ENCODE peak calls at places on chromosome 2, in seven cellular contexts. O is astrocyte of the spinal cord, U is MM.1S, E is tibial nerve, S is mesendoderm, V is heart right ventricle, I is ovary. W is an unnamed sample.

GRCh38 chr2:239308696-239309397 is 92.0 kb downstream of the HDAC4 start:
- DNase-seq in E (no peak), U (no peak), O (peak), S (no peak), I (peak), V (peak), W (no peak)

GRCh38 chr2:64952113-64952895 is 36.9 kb upstream of the SLC1A4 start:
- DNase-seq in U (no peak), V (no peak), E (no peak), I (no peak), O (peak), S (no peak), W (no peak)

GRCh38 chr2:21052044-21052443 is 8.2 kb upstream of the APOB start:
- DNase-seq in E (no peak), O (no peak), V (no peak), U (no peak), S (peak), I (no peak), W (no peak)

GRCh38 chr2:145626301-145626700 is 1106.4 kb upstream of the ZEB2 start:
- DNase-seq in V (no peak), O (no peak), S (no peak), I (no peak), E (no peak), U (no peak), W (no peak)

GRCh38 chr2:47056875-47057731 is 98.0 kb downstream of the STPG4 start:
- DNase-seq in S (no peak), I (peak), U (no peak), E (no peak), O (peak), V (peak), W (no peak)

GRCh38 chr2:217622205-217622621 is 380.6 kb downstream of the TNS1 start:
- DNase-seq in E (no peak), O (peak), V (no peak), S (peak), I (no peak), U (no peak), W (no peak)

GRCh38 chr2:108841506-108841905 is 54.9 kb downstream of the CCDC138 start:
- DNase-seq in I (no peak), E (no peak), O (no peak), S (no peak), V (no peak), U (no peak), W (no peak)

GRCh38 chr2:170928036-170928823 is 823 bp upstream of the GORASP2 start:
- DNase-seq in I (no peak), E (no peak), O (peak), U (no peak), S (peak), V (no peak), W (no peak)

GRCh38 chr2:10159086-10159485 is 36.5 kb downstream of the RRM2 start:
- DNase-seq in S (no peak), E (no peak), I (no peak), V (no peak), O (no peak), U (no peak), W (no peak)

GRCh38 chr2:132668189-132668833 is 1.7 kb downstream of the LYPD1 start:
- DNase-seq in S (peak), U (no peak), V (peak), I (no peak), E (no peak), O (peak), W (no peak)
- H3K4me3 ChIP-seq in S (no peak), U (no peak), V (peak), I (no peak), E (no peak), O (peak), W (no peak)

DNA sequence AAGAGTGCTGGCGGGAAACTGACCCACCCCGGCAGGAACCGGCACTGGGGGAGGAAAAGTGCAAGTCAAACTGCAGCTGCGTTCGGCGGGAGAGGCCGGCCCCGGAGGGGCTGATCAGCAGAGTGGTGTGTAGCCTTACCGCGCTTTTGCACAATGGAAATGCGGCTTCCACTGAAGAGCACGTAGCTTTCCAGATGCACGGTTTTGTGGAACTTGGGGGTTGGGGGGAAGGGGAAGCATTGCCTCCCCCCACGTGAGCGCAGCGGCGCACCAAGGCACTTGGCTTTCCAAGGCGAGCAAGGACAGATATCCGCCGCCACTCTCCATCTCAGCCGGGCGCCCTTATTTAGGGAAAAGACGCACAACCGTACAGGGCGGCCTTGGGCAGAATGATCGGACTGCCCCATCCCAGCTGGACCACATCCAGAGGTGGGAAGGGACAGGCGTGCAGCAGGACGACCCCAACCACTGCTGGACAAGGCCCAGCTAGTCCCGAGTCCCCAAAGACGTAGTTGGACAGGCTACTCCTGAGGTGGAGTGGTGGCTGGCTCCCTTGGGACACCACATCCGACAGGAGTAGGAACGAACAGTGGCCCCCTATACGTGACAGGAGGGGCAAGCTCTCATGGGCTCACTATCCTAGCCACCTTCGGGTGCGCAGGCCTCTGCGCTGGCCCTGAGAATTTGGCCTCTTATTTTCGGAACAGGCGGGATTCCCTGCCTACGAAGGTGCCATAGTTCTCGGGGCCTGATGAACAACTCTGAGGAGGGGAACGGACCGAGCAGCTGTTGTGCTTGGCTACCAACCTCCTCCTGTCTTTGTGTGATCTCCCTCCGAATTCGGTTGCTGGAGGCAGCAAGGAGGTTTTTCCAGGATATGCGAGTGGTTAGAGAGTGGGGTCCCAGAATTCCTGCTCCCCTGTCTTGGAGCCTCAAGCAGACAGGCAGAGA is 2.4 kb downstream of the FEV start:
- DNase-seq in I (no peak), U (peak), S (no peak), V (no peak), O (no peak), E (no peak), W (no peak)
- H3K4me3 ChIP-seq in I (peak), U (no peak), S (no peak), V (peak), O (no peak), E (peak), W (peak)

DNA sequence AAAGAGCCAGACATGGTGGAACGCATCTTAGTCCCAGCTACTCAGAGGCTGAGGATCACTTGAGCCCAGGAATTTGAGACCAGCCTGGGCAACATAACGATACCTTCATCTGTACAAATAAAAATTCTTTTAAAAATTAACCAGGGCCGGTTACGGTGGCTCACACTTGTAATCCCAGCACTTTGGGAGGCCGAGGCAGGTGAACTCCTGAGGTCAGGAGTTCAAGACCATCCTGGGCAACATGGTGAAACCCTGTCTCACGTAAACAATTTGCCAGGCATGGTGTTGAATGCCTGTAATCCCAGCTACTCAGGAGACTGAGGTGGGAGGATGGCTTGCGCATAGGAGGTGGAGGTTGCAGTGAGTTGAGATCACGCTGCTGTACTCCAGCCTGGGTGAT is 25.8 kb upstream of the KCNG3 start:
- DNase-seq in S (no peak), E (no peak), I (no peak), O (no peak), U (no peak), V (no peak), W (no peak)
- H3K4me3 ChIP-seq in S (no peak), E (no peak), I (no peak), O (no peak), U (no peak), V (no peak), W (no peak)

GRCh38 chr2:86650188-86650587 is 26.5 kb upstream of the RNF103 start:
- DNase-seq in E (no peak), S (no peak), O (no peak), I (no peak), V (no peak), U (no peak), W (no peak)

GRCh38 chr2:86646329-86646728 is 22.7 kb upstream of the RNF103 start:
- DNase-seq in E (no peak), V (no peak), U (no peak), S (no peak), O (no peak), I (no peak), W (no peak)

GRCh38 chr2:86649119-86649947 is 25.7 kb upstream of the RNF103 start:
- DNase-seq in I (no peak), O (no peak), E (no peak), V (no peak), S (no peak), U (no peak), W (no peak)

GRCh38 chr2:86646865-86647264 is 23.2 kb upstream of the RNF103 start:
- DNase-seq in E (no peak), O (no peak), S (peak), U (no peak), V (no peak), I (no peak), W (no peak)

DNA sequence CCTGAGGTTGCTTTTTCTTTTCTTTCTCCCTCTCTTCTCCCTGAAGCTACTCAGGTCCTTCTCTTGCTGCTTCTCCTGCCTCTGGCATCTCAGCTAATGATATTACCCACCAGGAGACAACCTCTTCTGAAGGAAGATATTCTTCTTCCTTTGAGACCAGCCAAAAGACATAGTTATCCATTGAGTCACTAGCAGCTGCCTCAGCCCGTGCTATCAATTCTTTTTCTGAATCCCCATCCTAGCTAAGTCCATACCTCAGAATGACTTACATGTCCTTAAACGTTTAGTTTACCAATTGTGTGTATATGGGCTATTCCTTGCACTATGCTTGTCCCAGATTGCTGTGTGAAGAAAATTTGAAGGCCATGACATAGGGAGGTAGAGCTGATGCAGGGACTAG is 25.0 kb upstream of the RNF103 start:
- DNase-seq in S (no peak), I (no peak), O (no peak), V (no peak), E (no peak), U (no peak), W (no peak)
- H3K4me3 ChIP-seq in S (no peak), I (no peak), O (no peak), V (no peak), E (no peak), U (no peak), W (no peak)

DNA sequence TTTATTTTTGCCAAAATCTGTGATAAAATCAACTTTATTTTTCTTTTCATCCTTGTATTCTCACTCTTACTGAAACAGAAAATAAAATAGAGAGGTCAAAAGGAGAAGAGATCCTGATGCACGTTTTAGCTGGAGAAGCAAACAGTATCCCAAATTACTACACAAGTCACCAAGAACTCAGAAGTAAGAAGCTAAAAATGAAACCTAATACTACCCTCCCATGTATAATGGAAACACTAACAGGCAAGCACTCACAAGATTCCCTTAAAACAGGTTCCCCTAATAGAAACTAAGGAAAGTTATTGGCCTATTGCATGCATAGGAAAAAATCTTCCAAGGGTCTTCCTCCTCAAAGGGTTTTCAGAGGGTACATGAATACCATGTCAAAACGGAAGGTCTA is 927.0 kb downstream of the ERBB4 start:
- DNase-seq in S (no peak), V (no peak), U (no peak), I (no peak), O (no peak), E (no peak), W (no peak)
- H3K4me3 ChIP-seq in S (no peak), V (no peak), U (no peak), I (no peak), O (no peak), E (no peak), W (no peak)

DNA sequence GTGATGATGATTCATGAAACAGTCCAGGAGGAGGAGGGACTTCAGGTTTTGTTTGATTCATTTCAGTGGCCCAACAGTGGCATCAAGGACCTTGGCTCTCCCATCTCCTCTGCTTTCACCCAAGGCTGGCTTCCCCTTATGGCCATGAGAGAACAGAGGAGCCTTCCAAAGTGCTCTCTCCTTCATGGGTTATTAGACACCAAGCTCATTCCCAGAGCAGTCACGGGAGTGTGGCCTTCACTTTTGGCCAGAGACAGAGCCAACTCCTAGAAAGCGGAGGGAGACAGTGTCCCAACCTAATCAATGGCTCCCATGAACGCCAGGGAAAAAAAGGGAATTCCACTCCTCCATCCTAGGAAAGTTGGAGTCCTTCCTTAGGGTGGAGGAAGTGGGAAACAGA is 886 bp upstream of the DUSP28 start:
- DNase-seq in E (no peak), U (no peak), V (no peak), I (no peak), S (no peak), O (no peak), W (no peak)
- H3K4me3 ChIP-seq in E (no peak), U (peak), V (no peak), I (no peak), S (no peak), O (no peak), W (peak)

DNA sequence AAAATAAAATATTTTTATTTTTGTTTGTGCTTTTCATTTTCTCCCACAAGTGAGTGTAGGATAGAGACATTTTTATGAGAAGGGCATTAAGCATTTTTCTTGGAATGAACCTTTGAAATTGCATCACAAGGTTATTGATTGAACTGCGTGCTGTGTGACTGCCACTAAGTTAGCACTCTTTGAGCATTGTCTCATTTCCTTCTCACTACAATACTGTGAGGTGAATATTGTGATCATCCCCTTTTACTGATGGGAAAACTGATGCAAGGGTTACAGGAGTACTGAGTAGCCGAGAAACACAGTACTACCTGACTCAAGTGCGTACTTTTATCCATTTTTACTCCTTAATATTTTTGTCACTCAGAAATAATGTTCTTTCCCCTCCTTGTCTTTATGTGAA is 2.0 kb downstream of the NBEAL1 start:
- DNase-seq in I (no peak), S (no peak), E (no peak), O (no peak), U (no peak), V (no peak), W (no peak)
- H3K4me3 ChIP-seq in I (peak), S (no peak), E (peak), O (peak), U (no peak), V (peak), W (no peak)

DNA sequence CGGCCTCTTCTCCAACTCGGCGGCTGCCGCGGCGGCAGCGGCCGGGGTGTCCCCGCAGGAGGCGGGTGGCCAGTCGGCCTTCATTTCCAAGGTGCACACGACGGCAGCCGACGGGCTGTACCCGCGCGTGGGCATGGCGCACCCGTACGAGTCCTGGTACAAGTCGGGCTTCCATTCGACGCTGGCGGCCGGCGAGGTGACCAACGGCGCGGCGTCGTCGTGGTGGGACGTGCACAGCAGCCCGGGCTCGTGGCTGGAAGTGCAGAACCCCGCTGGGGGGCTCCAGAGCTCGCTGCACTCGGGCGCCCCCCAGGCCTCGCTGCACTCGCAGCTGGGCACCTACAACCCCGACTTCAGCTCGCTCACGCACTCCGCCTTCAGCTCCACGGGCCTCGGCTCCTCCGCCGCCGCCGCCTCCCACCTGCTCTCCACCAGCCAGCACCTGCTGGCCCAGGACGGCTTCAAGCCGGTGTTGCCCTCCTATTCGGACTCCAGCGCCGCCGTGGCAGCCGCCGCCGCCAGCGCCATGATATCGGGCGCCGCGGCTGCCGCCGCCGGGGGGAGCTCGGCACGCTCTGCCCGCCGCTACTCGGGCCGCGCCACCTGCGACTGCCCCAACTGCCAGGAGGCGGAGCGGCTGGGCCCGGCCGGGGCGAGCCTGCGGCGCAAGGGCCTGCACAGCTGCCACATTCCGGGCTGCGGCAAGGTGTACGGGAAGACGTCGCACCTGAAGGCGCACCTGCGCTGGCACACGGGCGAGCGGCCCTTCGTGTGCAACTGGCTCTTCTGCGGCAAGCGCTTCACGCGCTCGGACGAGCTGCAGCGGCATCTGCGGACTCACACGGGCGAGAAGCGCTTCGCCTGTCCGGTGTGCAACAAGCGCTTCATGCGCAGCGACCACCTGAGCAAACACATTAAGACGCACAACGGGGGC is 1.9 kb downstream of the SP9 start:
- DNase-seq in E (no peak), V (peak), I (no peak), O (no peak), S (peak), U (peak), W (peak)
- H3K4me3 ChIP-seq in E (peak), V (peak), I (peak), O (peak), S (no peak), U (peak), W (no peak)

GRCh38 chr2:133676392-133677130 is 108.3 kb upstream of the NCKAP5 start:
- DNase-seq in U (no peak), E (no peak), S (peak), O (peak), I (no peak), V (no peak), W (no peak)

GRCh38 chr2:133673570-133673969 is 105.3 kb upstream of the NCKAP5 start:
- DNase-seq in E (no peak), V (no peak), U (no peak), I (no peak), S (no peak), O (no peak), W (no peak)

GRCh38 chr2:133674066-133674432 is 105.8 kb upstream of the NCKAP5 start:
- DNase-seq in V (no peak), I (no peak), U (no peak), S (no peak), E (no peak), O (no peak), W (no peak)

GRCh38 chr2:133680399-133681044 is 112.3 kb upstream of the NCKAP5 start:
- DNase-seq in E (no peak), I (no peak), U (no peak), O (no peak), V (no peak), S (no peak), W (no peak)

DNA sequence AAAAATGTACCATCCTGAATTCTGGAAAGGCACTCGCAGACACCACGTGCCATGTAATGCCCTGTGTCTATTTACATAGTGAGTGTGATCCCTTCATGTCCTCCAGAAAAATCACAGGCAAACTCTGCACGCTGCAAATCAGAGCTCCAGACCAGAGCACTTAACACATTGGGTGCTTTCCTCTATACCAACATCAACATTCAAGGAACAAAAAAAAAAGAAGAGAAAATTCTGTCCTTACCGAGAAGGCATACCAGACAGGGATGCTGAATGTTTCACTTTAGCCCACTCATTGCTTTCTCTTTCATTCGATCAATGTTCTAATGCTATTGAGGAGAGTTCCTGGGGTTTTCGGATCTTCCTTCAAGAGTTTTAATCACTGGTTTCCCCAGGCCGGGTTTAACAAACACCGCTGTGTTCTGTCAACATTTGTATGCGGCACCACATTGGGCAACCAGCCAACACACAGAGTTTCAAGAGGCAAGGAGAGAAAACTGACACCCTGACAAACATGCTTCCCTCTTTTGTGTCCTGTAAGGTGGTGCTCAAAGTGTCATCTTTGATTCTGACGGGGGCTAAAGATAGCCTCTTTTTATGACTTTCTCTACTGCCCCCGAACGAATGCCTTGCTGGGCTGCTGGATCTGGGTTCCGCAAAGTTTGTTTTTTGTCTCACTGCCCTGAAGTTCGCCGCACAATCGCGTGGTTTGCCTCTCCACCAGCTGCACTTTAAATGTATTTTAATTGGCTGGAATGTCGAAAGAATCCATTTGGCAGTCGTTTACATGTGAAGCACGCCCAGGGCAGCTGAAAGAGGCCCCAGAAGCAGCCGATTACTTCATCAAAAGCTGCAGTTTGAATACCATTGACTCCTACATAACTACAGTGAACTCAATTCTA is 106.4 kb upstream of the NCKAP5 start:
- DNase-seq in O (peak), V (peak), U (no peak), E (peak), S (peak), I (peak), W (no peak)
- H3K4me3 ChIP-seq in O (peak), V (peak), U (no peak), E (peak), S (no peak), I (peak), W (no peak)